ENCODE peak calls at places on chromosomes 16 and 17, in seven cellular contexts. T, P, U, M, B, X and O are unnamed samples.

GRCh38 chr16:56855936-56856335 is 9.1 kb upstream of the SLC12A3 start:
- DNase-seq in T (no peak), P (no peak), U (no peak), M (no peak), B (no peak), X (no peak), O (no peak)

GRCh38 chr17:75645501-75645888 is 12.3 kb downstream of the SMIM5 start:
- DNase-seq in T (no peak), P (no peak), U (no peak), M (no peak), B (no peak), X (peak; percentile 85), O (no peak)

GRCh38 chr16:57800213-57801097 is 1.8 kb downstream of the KIFC3 start:
- DNase-seq in T (peak; percentile 34), P (no peak), U (no peak), M (no peak), B (no peak), X (peak; percentile 26), O (no peak)

GRCh38 chr16:69477546-69477945 is 53.1 kb downstream of the CYB5B start:
- DNase-seq in T (no peak), P (no peak), U (peak; percentile 53), M (peak; percentile 47), B (no peak), X (no peak), O (no peak)

GRCh38 chr16:83397601-83398000 is 410.2 kb upstream of the HSBP1 start:
- DNase-seq in T (no peak), P (no peak), U (no peak), M (no peak), B (no peak), X (no peak), O (no peak)

GRCh38 chr16:51407921-51408320 is 256.9 kb upstream of the SALL1 start:
- DNase-seq in T (no peak), P (no peak), U (no peak), M (no peak), B (no peak), X (no peak), O (no peak)

GRCh38 chr17:48244121-48244711 is 136.7 kb downstream of the SNX11 start:
- DNase-seq in T (no peak), P (no peak), U (peak; percentile 46), M (no peak), B (no peak), X (no peak), O (no peak)

GRCh38 chr17:46940692-46941404 is 17.9 kb downstream of the GOSR2 start:
- DNase-seq in T (no peak), P (peak; percentile 71), U (peak; percentile 84), M (peak; percentile 69), B (peak; percentile 29), X (peak; percentile 79), O (peak; percentile 60)

GRCh38 chr16:11884035-11884434 is 31.7 kb downstream of the GSPT1 start:
- DNase-seq in T (no peak), P (no peak), U (no peak), M (no peak), B (no peak), X (no peak), O (no peak)

GRCh38 chr16:62870554-62870953 is 834.3 kb upstream of the CDH8 start:
- DNase-seq in T (no peak), P (no peak), U (no peak), M (no peak), B (no peak), X (no peak), O (no peak)
- TF ChIP-seq CTCF in T (no peak), P (no peak), U (no peak), M (no peak), B (no peak), X (no peak), O (no peak)

DNA sequence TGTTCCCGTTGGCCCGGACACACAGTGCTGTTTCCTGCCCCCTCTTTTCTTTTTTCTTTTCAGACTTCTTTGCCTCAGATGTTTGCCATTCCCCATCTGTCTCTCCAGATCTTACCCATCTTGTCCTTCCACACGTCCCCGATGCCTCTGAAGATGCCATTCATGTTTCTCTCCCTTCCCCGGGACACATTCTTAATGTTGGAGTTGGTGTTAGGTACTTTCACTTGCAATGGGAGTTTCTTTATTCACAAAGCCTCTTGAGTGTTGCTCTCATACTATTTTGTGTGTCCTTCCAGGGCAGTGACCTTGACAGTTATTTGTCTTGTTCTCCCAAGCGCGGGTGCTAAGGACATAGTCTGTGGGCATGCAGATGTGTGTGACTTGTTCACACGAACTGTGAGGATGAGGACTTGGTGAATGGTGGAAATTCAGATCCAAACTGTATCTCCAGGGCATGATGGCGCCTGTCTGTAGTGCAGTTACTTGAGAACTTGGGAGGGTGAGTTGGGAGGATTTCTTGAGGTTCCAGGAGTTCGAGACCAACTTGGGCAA is 8.3 kb downstream of the SEC14L1 start:
- DNase-seq in T (no peak), P (no peak), U (no peak), M (no peak), B (no peak), X (no peak), O (no peak)
- H3K27ac ChIP-seq in T (peak overlapping the region; percentile 82), P (peak overlapping the region; percentile 92), U (peak overlapping the region; percentile 87), M (no peak overlapping the region), B (no peak overlapping the region), X (peak overlapping the region; percentile 33), O (peak overlapping the region; percentile 93)

GRCh38 chr17:78977681-78977943 is 2.1 kb downstream of the LGALS3BP start:
- DNase-seq in T (no peak), P (no peak), U (no peak), M (no peak), B (no peak), X (no peak), O (no peak)
- H3K4me3 ChIP-seq in T (peak overlapping the region; percentile 51), P (peak overlapping the region; percentile 66), U (no peak overlapping the region), M (peak overlapping the region; percentile 25), B (no peak overlapping the region), X (peak overlapping the region; percentile 39), O (no peak overlapping the region)

DNA sequence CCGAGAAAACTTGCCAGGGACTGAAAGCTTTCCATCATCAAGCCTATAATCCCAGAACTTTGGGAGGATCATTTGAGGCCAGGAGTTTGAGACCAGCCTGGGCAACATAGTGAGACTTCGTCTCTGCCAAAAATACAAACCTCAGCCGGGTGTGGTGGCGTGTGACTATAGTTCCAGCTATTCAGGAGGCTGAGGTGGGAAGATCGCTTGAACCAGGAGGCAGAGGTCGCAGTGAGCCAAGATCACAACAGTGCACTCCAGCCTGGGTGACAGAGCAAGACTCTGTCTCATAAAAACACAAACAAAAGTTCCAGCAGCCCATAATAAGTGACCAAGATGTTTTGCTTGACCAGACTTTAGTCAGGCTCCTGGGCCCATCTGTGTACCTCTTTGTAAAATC is 1.9 kb downstream of the MEAK7 start:
- DNase-seq in T (no peak), P (no peak), U (no peak), M (no peak), B (no peak), X (no peak), O (no peak)
- TF ChIP-seq CTCF in T (no peak), P (no peak), U (no peak), M (no peak), B (no peak), X (no peak), O (no peak)

GRCh38 chr17:30153463-30153862 is 36.8 kb downstream of the NSRP1 start:
- DNase-seq in T (no peak), P (no peak), U (no peak), M (no peak), B (no peak), X (no peak), O (no peak)

GRCh38 chr17:30151471-30151870 is 34.9 kb downstream of the NSRP1 start:
- DNase-seq in T (no peak), P (no peak), U (no peak), M (no peak), B (no peak), X (no peak), O (no peak)

DNA sequence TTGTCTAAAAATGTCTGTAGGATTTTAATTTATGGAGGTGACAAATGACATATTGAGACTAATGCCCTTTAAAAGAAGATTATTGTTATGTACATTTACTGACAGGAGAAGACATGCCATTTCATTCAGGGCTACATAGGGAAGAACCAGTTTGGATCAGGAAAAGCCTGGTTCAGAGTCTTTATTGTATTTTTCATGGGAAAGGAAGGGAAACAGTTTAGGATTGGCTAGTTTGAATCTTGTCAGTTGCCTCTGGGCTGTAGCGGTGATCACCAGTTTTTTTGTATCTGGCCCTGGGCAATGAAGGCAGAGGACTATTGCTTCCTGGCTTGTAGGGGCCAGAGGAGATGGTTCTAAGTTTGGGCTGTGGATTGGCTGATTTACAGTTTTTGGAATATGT is 31.8 kb downstream of the NSRP1 start:
- DNase-seq in T (no peak), P (no peak), U (no peak), M (no peak), B (no peak), X (no peak), O (no peak)
- H3K27ac ChIP-seq in T (no peak overlapping the region), P (no peak overlapping the region), U (no peak overlapping the region), M (no peak overlapping the region), B (peak overlapping the region; percentile 11), X (no peak overlapping the region), O (no peak overlapping the region)

DNA sequence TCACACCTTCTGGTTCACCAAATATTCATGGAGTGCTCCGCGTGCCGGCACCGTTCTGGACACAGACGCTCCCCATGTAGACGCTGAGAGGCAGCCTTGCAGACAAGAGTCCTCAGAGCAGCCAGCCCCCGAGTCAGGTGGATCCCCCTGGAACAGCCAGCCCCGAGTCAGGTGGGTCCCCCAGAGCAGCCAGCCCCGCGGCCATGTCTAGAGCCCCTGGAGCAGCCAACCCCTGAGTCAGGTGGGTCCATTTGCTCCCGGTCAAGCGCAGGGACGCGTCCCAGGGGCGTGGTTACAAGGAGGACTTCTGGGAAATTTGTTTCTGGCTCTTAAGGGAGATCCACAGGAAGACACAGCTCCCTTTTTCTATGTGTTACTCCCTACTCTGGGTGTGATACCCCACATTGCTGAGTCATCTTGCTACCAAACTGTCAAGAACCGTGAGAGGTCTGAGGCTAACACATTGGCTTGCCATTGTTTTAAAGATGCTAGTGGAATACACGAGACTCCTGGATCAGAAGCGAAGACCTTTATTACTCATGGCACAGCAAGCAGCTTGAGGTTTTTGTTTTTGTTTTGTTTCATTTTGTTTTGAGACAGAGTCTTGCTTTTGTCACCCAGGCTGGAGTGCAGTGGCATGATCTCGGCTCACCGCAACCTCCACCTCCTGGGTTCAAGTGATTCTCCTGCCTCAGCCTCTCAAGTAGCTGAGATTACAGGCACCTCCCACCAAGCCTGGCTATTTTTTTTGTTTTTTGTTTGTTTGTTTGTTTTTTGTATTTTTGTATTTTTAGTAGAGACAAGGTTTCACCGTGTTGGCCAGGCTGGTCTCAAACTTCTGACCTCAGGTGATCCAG is 43.3 kb upstream of the CBFA2T3 start:
- DNase-seq in T (peak; percentile 79), P (peak; percentile 12), U (no peak), M (no peak), B (no peak), X (no peak), O (no peak)
- H3K4me3 ChIP-seq in T (no peak overlapping the region), P (no peak overlapping the region), U (no peak overlapping the region), M (no peak overlapping the region), B (no peak overlapping the region), X (no peak overlapping the region), O (no peak overlapping the region)